ENCODE peak calls at places on chromosomes 11 and 22, in four cellular contexts. N is NCI-H2029, B is colonic mucosa, L is H1. A is an unnamed sample.
A peak's percentile ranks its signal among the peaks of the same experiment; 100 is the strongest.

GRCh38 chr11:11297578-11297977 is 55.5 kb downstream of the CSNK2A3 start:
- DNase-seq in N (no peak), B (no peak), L (no peak), A (no peak)

GRCh38 chr11:73326929-73327811 is 19.1 kb downstream of the ARHGEF17 start:
- DNase-seq in N (no peak), B (no peak), L (no peak), A (no peak)

GRCh38 chr11:952406-953385 is 27.0 kb downstream of the AP2A2 start:
- DNase-seq in N (no peak), B (peak; percentile 86), L (no peak), A (no peak)

GRCh38 chr11:35210886-35211546 is 72.0 kb downstream of the CD44 start:
- DNase-seq in N (no peak), B (no peak), L (no peak), A (no peak)

GRCh38 chr22:37604875-37605274 is 3.8 kb upstream of the GGA1 start:
- DNase-seq in N (no peak), B (peak; percentile 28), L (no peak), A (no peak)

GRCh38 chr11:132055296-132055695 is 684.9 kb downstream of the NTM start:
- DNase-seq in N (no peak), B (no peak), L (no peak), A (peak; percentile 24)

GRCh38 chr11:42901084-42901483 is 410.7 kb upstream of the API5 start:
- DNase-seq in N (no peak), B (no peak), L (no peak), A (no peak)

GRCh38 chr11:112734207-112734606 is 227.0 kb upstream of the NCAM1 start:
- DNase-seq in N (no peak), B (no peak), L (peak; percentile 60), A (no peak)

GRCh38 chr11:11620966-11621880 is 582 bp downstream of the GALNT18 start:
- DNase-seq in N (no peak), B (peak; percentile 27), L (no peak), A (no peak)

GRCh38 chr11:99260696-99261095 is 239.9 kb downstream of the CNTN5 start:
- DNase-seq in N (no peak), B (no peak), L (no peak), A (no peak)

GRCh38 chr22:45683680-45684079 is 12.0 kb downstream of the ATXN10 start:
- DNase-seq in N (no peak), B (no peak), L (no peak), A (no peak)

GRCh38 chr11:65434667-65435179 is 12.1 kb downstream of the NEAT1 start:
- DNase-seq in N (no peak), B (no peak), L (no peak), A (no peak)

GRCh38 chr11:14249121-14249963 is 109.6 kb downstream of the RRAS2 start:
- DNase-seq in N (peak; percentile 22), B (peak; percentile 68), L (peak; percentile 80), A (peak; percentile 19)

GRCh38 chr11:120929664-120930154 is 94.2 kb upstream of the TBCEL start:
- DNase-seq in N (peak; percentile 9), B (peak; percentile 38), L (peak; percentile 88), A (no peak)

GRCh38 chr11:125918140-125918840 is 14.0 kb downstream of the DDX25 start:
- DNase-seq in N (no peak), B (no peak), L (no peak), A (no peak)

GRCh38 chr22:20422271-20422958 is 15.2 kb downstream of the SCARF2 start:
- DNase-seq in N (no peak), B (no peak), L (no peak), A (no peak)

GRCh38 chr11:84541711-84542340 is 1085.3 kb downstream of the DLG2 start:
- DNase-seq in N (no peak), B (no peak), L (no peak), A (no peak)

GRCh38 chr11:79045811-79046304 is 395.0 kb downstream of the TENM4 start:
- DNase-seq in N (no peak), B (no peak), L (no peak), A (no peak)

GRCh38 chr11:75673977-75674582 is 5.2 kb upstream of the MAP6 start:
- DNase-seq in N (no peak), B (no peak), L (no peak), A (no peak)

GRCh38 chr11:84250834-84251613 is 964.9 kb upstream of the CCDC90B start:
- DNase-seq in N (peak; percentile 48), B (no peak), L (no peak), A (no peak)

GRCh38 chr11:106503901-106504300 is 426.4 kb downstream of the AASDHPPT start:
- DNase-seq in N (no peak), B (no peak), L (no peak), A (no peak)

GRCh38 chr22:46583571-46583970 is 36.6 kb upstream of the GRAMD4 start:
- DNase-seq in N (no peak), B (no peak), L (no peak), A (no peak)

GRCh38 chr11:29129850-29130249 is 887.0 kb downstream of the KCNA4 start:
- DNase-seq in N (no peak), B (no peak), L (no peak), A (no peak)

GRCh38 chr11:115691030-115691429 is 186.8 kb upstream of the CADM1 start:
- DNase-seq in N (no peak), B (no peak), L (no peak), A (no peak)

GRCh38 chr11:12538889-12539421 is 135.3 kb upstream of the TEAD1 start:
- DNase-seq in N (no peak), B (no peak), L (no peak), A (no peak)

GRCh38 chr11:2393111-2393868 is 7.3 kb upstream of the TSSC4 start:
- DNase-seq in N (no peak), B (no peak), L (no peak), A (no peak)

GRCh38 chr11:134014502-134014901 is 54.4 kb upstream of the JAM3 start:
- DNase-seq in N (peak; percentile 54), B (no peak), L (no peak), A (no peak)

GRCh38 chr11:1069740-1070139 is 4.9 kb upstream of the MUC2 start:
- DNase-seq in N (no peak), B (no peak), L (no peak), A (no peak)

GRCh38 chr11:2093575-2094353 is 45.4 kb downstream of the IGF2 start:
- DNase-seq in N (no peak), B (no peak), L (no peak), A (peak; percentile 37)

GRCh38 chr11:1570896-1571759 is 943 bp downstream of the DUSP8 start:
- DNase-seq in N (no peak), B (peak; percentile 31), L (peak; percentile 73), A (no peak)

GRCh38 chr11:68289456-68289855 is 17.7 kb upstream of the C11orf24 start:
- DNase-seq in N (no peak), B (no peak), L (no peak), A (no peak)

GRCh38 chr11:87740968-87741367 is 434.3 kb downstream of the RAB38 start:
- DNase-seq in N (no peak), B (peak; percentile 36), L (no peak), A (no peak)

A was measured in DMS79.